ENCODE peak calls at places on chromosomes 2 and 18, in seven cellular contexts. Q is cardiac muscle cell; L is CD4-positive, alpha-beta T cell; Y is upper lobe of right lung; N is body of pancreas; J is CD4-positive, CD25-positive, alpha-beta regulatory T cell; S is CD8-positive, alpha-beta T cell. Z is an unnamed sample.

GRCh38 chr2:147045113-147045512 is 799.7 kb upstream of the ACVR2A start:
- DNase-seq in Q (peak; percentile 81), L (peak; percentile 19), Y (peak; percentile 45), N (peak; percentile 52), J (no peak), S (peak; percentile 6), Z (peak; percentile 47)

GRCh38 chr2:31263636-31264190 is 29.8 kb downstream of the EHD3 start:
- DNase-seq in Q (no peak), L (no peak), Y (no peak), N (no peak), J (no peak), S (no peak), Z (no peak)

GRCh38 chr18:47953471-47953931 is 23.0 kb upstream of the SMAD2 start:
- DNase-seq in Q (peak; percentile 80), L (no peak), Y (no peak), N (no peak), J (no peak), S (peak; percentile 13), Z (peak; percentile 34)

GRCh38 chr2:63698825-63699548 is 110.2 kb downstream of the MDH1 start:
- DNase-seq in Q (peak; percentile 92), L (no peak), Y (no peak), N (peak; percentile 22), J (no peak), S (no peak), Z (peak; percentile 93)

GRCh38 chr18:60266558-60266957 is 106.0 kb downstream of the MC4R start:
- DNase-seq in Q (no peak), L (no peak), Y (no peak), N (no peak), J (no peak), S (no peak), Z (no peak)

GRCh38 chr2:238964544-238965113 is 116.7 kb downstream of the TWIST2 start:
- DNase-seq in Q (no peak), L (no peak), Y (no peak), N (no peak), J (no peak), S (no peak), Z (no peak)

GRCh38 chr18:74497778-74498177 is 1.6 kb downstream of the CNDP2 start:
- DNase-seq in Q (no peak), L (no peak), Y (no peak), N (no peak), J (no peak), S (no peak), Z (no peak)

GRCh38 chr2:200765139-200765951 is 46.4 kb upstream of the BZW1 start:
- DNase-seq in Q (peak; percentile 88), L (no peak), Y (no peak), N (no peak), J (no peak), S (no peak), Z (peak; percentile 89)

GRCh38 chr2:181680937-181681811 is 857 bp upstream of the NEUROD1 start:
- DNase-seq in Q (no peak), L (no peak), Y (no peak), N (no peak), J (no peak), S (no peak), Z (no peak)

GRCh38 chr2:196119926-196120325 is 51.3 kb upstream of the DNAH7 start:
- DNase-seq in Q (no peak), L (no peak), Y (no peak), N (no peak), J (no peak), S (no peak), Z (no peak)

GRCh38 chr18:53886066-53886465 is 338.4 kb downstream of the MBD2 start:
- DNase-seq in Q (no peak), L (no peak), Y (no peak), N (no peak), J (no peak), S (no peak), Z (no peak)

GRCh38 chr2:119008108-119008507 is 66.1 kb downstream of the MARCO start:
- DNase-seq in Q (peak; percentile 16), L (no peak), Y (no peak), N (no peak), J (no peak), S (no peak), Z (no peak)

GRCh38 chr2:17579605-17580318 is 39.3 kb downstream of the VSNL1 start:
- DNase-seq in Q (no peak), L (no peak), Y (no peak), N (no peak), J (no peak), S (no peak), Z (no peak)

GRCh38 chr2:8737571-8738175 is 55.8 kb downstream of the ID2 start:
- DNase-seq in Q (no peak), L (no peak), Y (no peak), N (no peak), J (no peak), S (no peak), Z (no peak)

GRCh38 chr2:237691200-237691907 is 64.0 kb downstream of the LRRFIP1 start:
- DNase-seq in Q (no peak), L (peak; percentile 33), Y (no peak), N (no peak), J (no peak), S (peak; percentile 31), Z (no peak)

GRCh38 chr2:41990688-41991087 is 57.1 kb upstream of the PKDCC start:
- DNase-seq in Q (peak; percentile 73), L (no peak), Y (no peak), N (no peak), J (no peak), S (no peak), Z (no peak)

GRCh38 chr18:72808688-72809087 is 59.1 kb downstream of the NETO1 start:
- DNase-seq in Q (no peak), L (no peak), Y (no peak), N (no peak), J (no peak), S (no peak), Z (no peak)

GRCh38 chr2:20966061-20966460 is 77.8 kb downstream of the APOB start:
- DNase-seq in Q (no peak), L (no peak), Y (no peak), N (no peak), J (no peak), S (no peak), Z (no peak)

GRCh38 chr2:203626952-203627681 is 79.3 kb upstream of the CD28 start:
- DNase-seq in Q (peak; percentile 93), L (no peak), Y (no peak), N (no peak), J (no peak), S (no peak), Z (no peak)

GRCh38 chr2:131145040-131145439 is 39.9 kb downstream of the PLEKHB2 start:
- DNase-seq in Q (no peak), L (no peak), Y (no peak), N (no peak), J (no peak), S (no peak), Z (no peak)

GRCh38 chr2:132632000-132632649 is 37.9 kb downstream of the LYPD1 start:
- DNase-seq in Q (no peak), L (no peak), Y (no peak), N (no peak), J (no peak), S (no peak), Z (no peak)

GRCh38 chr18:62437520-62438329 is 85.1 kb upstream of the ZCCHC2 start:
- DNase-seq in Q (peak; percentile 13), L (no peak), Y (no peak), N (no peak), J (no peak), S (no peak), Z (peak; percentile 44)

GRCh38 chr2:162063281-162063680 is 10.7 kb downstream of the DPP4 start:
- DNase-seq in Q (no peak), L (no peak), Y (no peak), N (no peak), J (no peak), S (no peak), Z (no peak)

GRCh38 chr2:185174353-185174752 is 564.3 kb upstream of the FSIP2 start:
- DNase-seq in Q (no peak), L (no peak), Y (no peak), N (no peak), J (no peak), S (no peak), Z (no peak)

GRCh38 chr2:83291083-83291482 is 1168.0 kb downstream of the SUCLG1 start:
- DNase-seq in Q (no peak), L (no peak), Y (no peak), N (no peak), J (no peak), S (no peak), Z (no peak)
- H3K9me3 ChIP-seq in Q (no peaks in the 10 kb centered on the region), L (no peaks in the 10 kb centered on the region), Y (no peaks in the 10 kb centered on the region), N (no peaks in the 10 kb centered on the region), J (no peaks in the 10 kb centered on the region), S (no peaks in the 10 kb centered on the region), Z (no peaks in the 10 kb centered on the region)

DNA sequence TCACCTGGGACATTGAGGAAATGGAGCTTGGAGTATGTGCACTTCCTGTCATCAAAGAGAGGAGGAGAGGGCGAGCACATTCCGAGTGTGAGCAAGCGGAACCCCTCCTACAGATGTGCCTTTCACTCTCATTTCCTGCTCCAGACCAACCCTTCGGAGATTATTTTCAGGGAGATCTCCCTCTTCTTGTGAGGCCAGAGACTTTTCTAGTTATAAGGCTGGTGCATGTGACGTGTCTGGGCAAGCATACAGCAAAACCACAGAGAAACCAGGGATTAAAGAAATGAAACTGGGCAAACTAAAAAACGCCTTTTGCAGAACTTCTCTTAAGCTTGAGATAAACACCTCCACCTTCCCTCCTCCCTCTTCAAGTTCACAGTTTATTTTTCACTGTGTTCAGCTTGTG is 409.2 kb upstream of the TCF4 start:
- DNase-seq in Q (peak; percentile 37), L (no peak), Y (no peak), N (no peak), J (no peak), S (no peak), Z (no peak)
- H3K9me3 ChIP-seq in Q (no peaks in the 10 kb centered on the region), L (no peaks in the 10 kb centered on the region), Y (no peaks in the 10 kb centered on the region), N (no peaks in the 10 kb centered on the region), J (no peaks in the 10 kb centered on the region), S (no peaks in the 10 kb centered on the region), Z (no peaks in the 10 kb centered on the region)

GRCh38 chr18:45802814-45803492 is 22.5 kb upstream of the SIGLEC15 start:
- DNase-seq in Q (peak; percentile 89), L (no peak), Y (no peak), N (no peak), J (no peak), S (no peak), Z (peak; percentile 94)

GRCh38 chr18:45806226-45806625 is 19.2 kb upstream of the SIGLEC15 start:
- DNase-seq in Q (peak; percentile 78), L (no peak), Y (no peak), N (no peak), J (no peak), S (no peak), Z (peak; percentile 47)

GRCh38 chr18:45801396-45802004 is 24.0 kb upstream of the SIGLEC15 start:
- DNase-seq in Q (no peak), L (no peak), Y (no peak), N (no peak), J (no peak), S (no peak), Z (peak; percentile 24)

GRCh38 chr18:45805551-45805950 is 19.9 kb upstream of the SIGLEC15 start:
- DNase-seq in Q (peak; percentile 42), L (no peak), Y (no peak), N (no peak), J (no peak), S (no peak), Z (no peak)
- H3K9me3 ChIP-seq in Q (no peaks in the 10 kb centered on the region), L (peaks cover 6% of the 10 kb centered on the region), Y (no peaks in the 10 kb centered on the region), N (no peaks in the 10 kb centered on the region), J (peaks cover 5% of the 10 kb centered on the region), S (no peaks in the 10 kb centered on the region), Z (no peaks in the 10 kb centered on the region)

DNA sequence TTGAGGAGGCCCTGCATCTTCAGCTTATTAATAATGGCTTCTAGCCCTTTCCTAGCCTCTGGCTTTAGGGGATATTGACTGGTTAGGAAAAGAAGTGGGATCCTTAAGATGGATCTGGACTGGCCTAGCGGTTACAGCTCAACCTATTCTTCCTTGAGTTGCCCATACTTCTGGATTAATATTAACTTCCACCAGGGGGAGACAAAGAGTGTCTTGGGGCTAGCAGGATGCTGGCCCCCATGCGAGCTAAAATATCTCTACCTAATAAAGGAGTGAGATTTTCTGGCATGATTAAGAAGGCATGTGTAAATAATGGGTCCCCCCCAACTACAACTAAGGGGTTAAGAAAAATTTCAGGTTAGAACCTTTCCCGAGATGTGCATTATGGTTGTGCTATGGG is 23.2 kb upstream of the PLA2R1 start:
- DNase-seq in Q (no peak), L (no peak), Y (no peak), N (no peak), J (no peak), S (no peak), Z (no peak)
- H3K9me3 ChIP-seq in Q (peaks cover 7% of the 10 kb centered on the region), L (peaks cover 63% of the 10 kb centered on the region), Y (peaks cover 32% of the 10 kb centered on the region), N (no peaks in the 10 kb centered on the region), J (peaks cover 51% of the 10 kb centered on the region), S (peaks cover 18% of the 10 kb centered on the region), Z (peaks cover 11% of the 10 kb centered on the region)

Z was measured in endothelial cell of umbilical vein.